ENCODE peak calls at places on chromosomes 1 and 21, in eight cellular contexts. E is activated T-cell treated with anti-CD3 and anti-CD28 coated beads for 1 hour; A is retina; M is activated CD4-positive, alpha-beta T cell treated with anti-CD3 and anti-CD28 coated beads, Interleukin-2, amount 10 ng/mL, durations not matched to agents 7 days and 5 days; H is adipocyte; Q is astrocyte; J is IMR-90; I is activated naive CD4-positive, alpha-beta T cell treated with anti-CD3 and anti-CD28 coated beads, Interleukin-2, amount 10 ng/mL, durations not matched to agents 7 days and 5 days. P is an unnamed sample.

GRCh38 chr1:185670187-185670627 is 64.0 kb upstream of the HMCN1 start:
- DNase-seq in E (peak), A (peak), M (peak), H (peak), Q (peak), J (peak), I (peak), P (peak)

GRCh38 chr1:40897499-40897898 is 35.3 kb upstream of the CITED4 start:
- DNase-seq in E (no peak), A (no peak), M (no peak), H (peak), Q (peak), J (peak), I (no peak), P (peak)

GRCh38 chr1:35832515-35832914 is 24.7 kb downstream of the AGO4 start:
- DNase-seq in E (no peak), A (no peak), M (no peak), H (no peak), Q (no peak), J (peak), I (no peak), P (no peak)

GRCh38 chr1:116886532-116886931 is 23.2 kb upstream of the PTGFRN start:
- DNase-seq in E (no peak), A (no peak), M (no peak), H (no peak), Q (peak), J (peak), I (no peak), P (peak)

GRCh38 chr1:71787699-71788098 is 494.6 kb downstream of the NEGR1 start:
- DNase-seq in E (no peak), A (no peak), M (no peak), H (no peak), Q (peak), J (no peak), I (no peak), P (no peak)

GRCh38 chr1:207565546-207566468 is 69.8 kb downstream of the CR1 start:
- DNase-seq in E (no peak), A (peak), M (no peak), H (peak), Q (no peak), J (no peak), I (peak), P (no peak)

GRCh38 chr1:39238476-39238875 is 34.0 kb downstream of the MACF1 start:
- DNase-seq in E (no peak), A (no peak), M (no peak), H (peak), Q (peak), J (peak), I (no peak), P (peak)

GRCh38 chr1:25642710-25643109 is 26.1 kb downstream of the MAN1C1 start:
- DNase-seq in E (peak), A (no peak), M (peak), H (peak), Q (peak), J (peak), I (peak), P (no peak)

GRCh38 chr1:230330157-230330556 is 96.0 kb downstream of the PGBD5 start:
- DNase-seq in E (no peak), A (no peak), M (no peak), H (no peak), Q (no peak), J (no peak), I (no peak), P (no peak)

GRCh38 chr1:17561252-17561558 is 21.7 kb downstream of the ARHGEF10L start:
- DNase-seq in E (no peak), A (peak), M (no peak), H (no peak), Q (no peak), J (no peak), I (no peak), P (peak)

GRCh38 chr1:24400065-24400464 is 13.5 kb downstream of the STPG1 start:
- DNase-seq in E (no peak), A (no peak), M (no peak), H (no peak), Q (no peak), J (peak), I (no peak), P (no peak)

GRCh38 chr21:39011911-39012310 is 171.3 kb downstream of the PSMG1 start:
- DNase-seq in E (no peak), A (no peak), M (no peak), H (no peak), Q (no peak), J (no peak), I (no peak), P (no peak)

GRCh38 chr21:42599486-42599885 is 53.9 kb upstream of the PDE9A start:
- DNase-seq in E (no peak), A (no peak), M (no peak), H (no peak), Q (no peak), J (no peak), I (no peak), P (no peak)

GRCh38 chr1:246262281-246262680 is 244.8 kb downstream of the SMYD3 start:
- DNase-seq in E (no peak), A (no peak), M (no peak), H (no peak), Q (no peak), J (peak), I (no peak), P (peak)

GRCh38 chr1:84632975-84633427 is 57.3 kb downstream of the SSX2IP start:
- DNase-seq in E (no peak), A (no peak), M (no peak), H (peak), Q (peak), J (peak), I (no peak), P (peak)

GRCh38 chr1:30034105-30034626 is 689.2 kb downstream of the MATN1 start:
- DNase-seq in E (no peak), A (no peak), M (no peak), H (no peak), Q (no peak), J (no peak), I (no peak), P (no peak)

GRCh38 chr1:226002667-226003501 is 3.7 kb upstream of the SDE2 start:
- DNase-seq in E (no peak), A (peak), M (peak), H (no peak), Q (peak), J (peak), I (peak), P (no peak)

GRCh38 chr1:91564888-91565700 is 64.4 kb downstream of the CDC7 start:
- DNase-seq in E (no peak), A (peak), M (no peak), H (peak), Q (peak), J (peak), I (no peak), P (no peak)

GRCh38 chr1:94658221-94658620 is 116.7 kb upstream of the F3 start:
- DNase-seq in E (no peak), A (no peak), M (no peak), H (no peak), Q (peak), J (peak), I (no peak), P (no peak)

GRCh38 chr1:203448521-203449061 is 27.0 kb upstream of the PRELP start:
- DNase-seq in E (no peak), A (peak), M (no peak), H (peak), Q (no peak), J (no peak), I (no peak), P (no peak)

GRCh38 chr1:84143796-84144565 is at the start of gene PRKACB:
- DNase-seq in E (no peak), A (no peak), M (peak), H (peak), Q (peak), J (peak), I (peak), P (peak)

GRCh38 chr1:208309771-208310170 is 65.6 kb upstream of the PLXNA2 start:
- DNase-seq in E (no peak), A (no peak), M (no peak), H (no peak), Q (no peak), J (no peak), I (no peak), P (peak)

GRCh38 chr1:247111259-247111635 is 7.1 kb upstream of the ZNF669 start:
- DNase-seq in E (no peak), A (peak), M (no peak), H (peak), Q (no peak), J (no peak), I (no peak), P (no peak)

GRCh38 chr1:228236744-228237143 is 28.9 kb downstream of the OBSCN start:
- DNase-seq in E (no peak), A (no peak), M (no peak), H (peak), Q (peak), J (peak), I (no peak), P (peak)

GRCh38 chr1:75985827-75986226 is 53.6 kb upstream of the ASB17 start:
- DNase-seq in E (no peak), A (no peak), M (no peak), H (peak), Q (no peak), J (peak), I (no peak), P (peak)